ENCODE peak calls at places on chromosomes 2 and 18, in seven cellular contexts. T, Y, Q, P, E, W and A are unnamed samples.

GRCh38 chr2:18804540-18804939 is 215.2 kb upstream of the NT5C1B start:
- DNase-seq in P (no peak), T (no peak), Q (no peak), Y (no peak), E (no peak), W (no peak), A (no peak)

GRCh38 chr2:57516740-57517340 is 529.8 kb upstream of the VRK2 start:
- DNase-seq in Y (peak; percentile 57), W (no peak), T (no peak), Q (no peak), E (peak; percentile 36), P (no peak), A (no peak)

GRCh38 chr2:48707466-48707865 is 48.1 kb downstream of the LHCGR start:
- DNase-seq in Y (no peak), T (no peak), P (no peak), W (no peak), Q (no peak), E (peak; percentile 51), A (no peak)

GRCh38 chr2:229205704-229206103 is 65.4 kb downstream of the PID1 start:
- DNase-seq in W (no peak), T (no peak), Y (no peak), Q (no peak), P (no peak), E (no peak), A (no peak)

GRCh38 chr2:71619230-71619741 is 165.9 kb downstream of the DYSF start:
- DNase-seq in Y (no peak), P (no peak), T (no peak), E (no peak), Q (peak; percentile 74), W (peak; percentile 47), A (no peak)

GRCh38 chr2:40283111-40283909 is 168.6 kb downstream of the SLC8A1 start:
- DNase-seq in W (no peak), E (no peak), Q (no peak), T (no peak), P (no peak), Y (no peak), A (no peak)

GRCh38 chr2:99852376-99852934 is 289.9 kb downstream of the AFF3 start:
- DNase-seq in E (no peak), Y (no peak), W (no peak), T (no peak), Q (no peak), P (no peak), A (no peak)

GRCh38 chr2:22355816-22356433 is 1029.1 kb upstream of the KLHL29 start:
- DNase-seq in Y (no peak), T (peak; percentile 21), P (peak; percentile 49), W (peak; percentile 63), E (peak; percentile 32), Q (peak; percentile 84), A (peak; percentile 43)

GRCh38 chr2:56104951-56105350 is 78.8 kb upstream of the CCDC85A start:
- DNase-seq in T (no peak), E (no peak), Q (no peak), P (no peak), W (no peak), Y (no peak), A (no peak)

GRCh38 chr18:22943847-22944246 is 10.7 kb downstream of the RBBP8 start:
- DNase-seq in T (no peak), P (no peak), E (no peak), Q (no peak), Y (no peak), W (no peak), A (no peak)